ENCODE peak calls at places on chromosome 7, in seven cellular contexts. One of them, this sample, is unnamed.

GRCh38 chr7:14229047-14229446 is 239.6 kb upstream of the ETV1 start:
- DNase-seq in EL: no peak
- DNase-seq in activated T-helper 1 cell treated with Interleukin-2 at 50 U/mL for 16 hours: no peak
- DNase-seq in HCT116: no peak
- DNase-seq in cerebellum: no peak
- DNase-seq in cortex of kidney: no peak
- DNase-seq in effector CD4-positive, alpha-beta T cell: no peak
- DNase-seq in this sample: no peak

GRCh38 chr7:146960747-146961416 is 844.3 kb downstream of the CNTNAP2 start:
- DNase-seq in EL: no peak
- DNase-seq in activated T-helper 1 cell treated with Interleukin-2 at 50 U/mL for 16 hours: no peak
- DNase-seq in HCT116: no peak
- DNase-seq in cerebellum: no peak
- DNase-seq in cortex of kidney: no peak
- DNase-seq in effector CD4-positive, alpha-beta T cell: no peak
- DNase-seq in this sample: no peak

GRCh38 chr7:30285067-30285530 is 702 bp downstream of the ZNRF2 start:
- DNase-seq in EL: no peak
- DNase-seq in activated T-helper 1 cell treated with Interleukin-2 at 50 U/mL for 16 hours: peak; percentile 29
- DNase-seq in HCT116: no peak
- DNase-seq in cerebellum: peak; percentile 41
- DNase-seq in cortex of kidney: peak; percentile 76
- DNase-seq in effector CD4-positive, alpha-beta T cell: peak; percentile 17
- DNase-seq in this sample: peak; percentile 14

GRCh38 chr7:105682331-105683070 is 101.2 kb upstream of the EFCAB10 start:
- DNase-seq in EL: no peak
- DNase-seq in activated T-helper 1 cell treated with Interleukin-2 at 50 U/mL for 16 hours: no peak
- DNase-seq in HCT116: no peak
- DNase-seq in cerebellum: no peak
- DNase-seq in cortex of kidney: no peak
- DNase-seq in effector CD4-positive, alpha-beta T cell: no peak
- DNase-seq in this sample: no peak

GRCh38 chr7:84022686-84023308 is 171.8 kb downstream of the SEMA3A start:
- DNase-seq in EL: peak; percentile 8
- DNase-seq in activated T-helper 1 cell treated with Interleukin-2 at 50 U/mL for 16 hours: no peak
- DNase-seq in HCT116: no peak
- DNase-seq in cerebellum: peak; percentile 6
- DNase-seq in cortex of kidney: no peak
- DNase-seq in effector CD4-positive, alpha-beta T cell: no peak
- DNase-seq in this sample: no peak

GRCh38 chr7:78195281-78195680 is 396.7 kb downstream of the PHTF2 start:
- DNase-seq in EL: no peak
- DNase-seq in activated T-helper 1 cell treated with Interleukin-2 at 50 U/mL for 16 hours: no peak
- DNase-seq in HCT116: no peak
- DNase-seq in cerebellum: no peak
- DNase-seq in cortex of kidney: no peak
- DNase-seq in effector CD4-positive, alpha-beta T cell: no peak
- DNase-seq in this sample: no peak

GRCh38 chr7:53504914-53505313 is 469.5 kb downstream of the POM121L12 start:
- DNase-seq in EL: no peak
- DNase-seq in activated T-helper 1 cell treated with Interleukin-2 at 50 U/mL for 16 hours: no peak
- DNase-seq in HCT116: no peak
- DNase-seq in cerebellum: no peak
- DNase-seq in cortex of kidney: no peak
- DNase-seq in effector CD4-positive, alpha-beta T cell: no peak
- DNase-seq in this sample: no peak

GRCh38 chr7:157028528-157028903 is 18.1 kb upstream of the MNX1 start:
- DNase-seq in EL: no peak
- DNase-seq in activated T-helper 1 cell treated with Interleukin-2 at 50 U/mL for 16 hours: no peak
- DNase-seq in HCT116: no peak
- DNase-seq in cerebellum: no peak
- DNase-seq in cortex of kidney: no peak
- DNase-seq in effector CD4-positive, alpha-beta T cell: no peak
- DNase-seq in this sample: no peak

GRCh38 chr7:3266240-3266639 is 34.8 kb upstream of the SDK1 start:
- DNase-seq in EL: no peak
- DNase-seq in activated T-helper 1 cell treated with Interleukin-2 at 50 U/mL for 16 hours: no peak
- DNase-seq in HCT116: no peak
- DNase-seq in cerebellum: no peak
- DNase-seq in cortex of kidney: no peak
- DNase-seq in effector CD4-positive, alpha-beta T cell: no peak
- DNase-seq in this sample: no peak

GRCh38 chr7:99362801-99363200 is 11.7 kb upstream of the ARPC1B start:
- DNase-seq in EL: peak; percentile 74
- DNase-seq in activated T-helper 1 cell treated with Interleukin-2 at 50 U/mL for 16 hours: no peak
- DNase-seq in HCT116: no peak
- DNase-seq in cerebellum: no peak
- DNase-seq in cortex of kidney: no peak
- DNase-seq in effector CD4-positive, alpha-beta T cell: no peak
- DNase-seq in this sample: no peak

GRCh38 chr7:157690833-157691382 is 354.1 kb downstream of the DNAJB6 start:
- DNase-seq in EL: peak; percentile 32
- DNase-seq in activated T-helper 1 cell treated with Interleukin-2 at 50 U/mL for 16 hours: no peak
- DNase-seq in HCT116: peak; percentile 71
- DNase-seq in cerebellum: peak; percentile 51
- DNase-seq in cortex of kidney: no peak
- DNase-seq in effector CD4-positive, alpha-beta T cell: no peak
- DNase-seq in this sample: no peak

GRCh38 chr7:70307544-70308106 is 709.4 kb downstream of the AUTS2 start:
- DNase-seq in EL: no peak
- DNase-seq in activated T-helper 1 cell treated with Interleukin-2 at 50 U/mL for 16 hours: no peak
- DNase-seq in HCT116: no peak
- DNase-seq in cerebellum: no peak
- DNase-seq in cortex of kidney: no peak
- DNase-seq in effector CD4-positive, alpha-beta T cell: no peak
- DNase-seq in this sample: no peak

GRCh38 chr7:91941450-91941849 is 788 bp downstream of the AKAP9 start:
- DNase-seq in EL: peak; percentile 28
- DNase-seq in activated T-helper 1 cell treated with Interleukin-2 at 50 U/mL for 16 hours: peak; percentile 8
- DNase-seq in HCT116: no peak
- DNase-seq in cerebellum: peak; percentile 30
- DNase-seq in cortex of kidney: no peak
- DNase-seq in effector CD4-positive, alpha-beta T cell: peak; percentile 21
- DNase-seq in this sample: peak; percentile 29

GRCh38 chr7:41599760-41600159 is 103.1 kb downstream of the INHBA start:
- DNase-seq in EL: no peak
- DNase-seq in activated T-helper 1 cell treated with Interleukin-2 at 50 U/mL for 16 hours: no peak
- DNase-seq in HCT116: no peak
- DNase-seq in cerebellum: no peak
- DNase-seq in cortex of kidney: no peak
- DNase-seq in effector CD4-positive, alpha-beta T cell: no peak
- DNase-seq in this sample: no peak

GRCh38 chr7:17184805-17185689 is 113.4 kb upstream of the AHR start:
- DNase-seq in EL: peak; percentile 30
- DNase-seq in activated T-helper 1 cell treated with Interleukin-2 at 50 U/mL for 16 hours: no peak
- DNase-seq in HCT116: no peak
- DNase-seq in cerebellum: no peak
- DNase-seq in cortex of kidney: no peak
- DNase-seq in effector CD4-positive, alpha-beta T cell: no peak
- DNase-seq in this sample: no peak

GRCh38 chr7:80622531-80622930 is 15.9 kb upstream of the CD36 start:
- DNase-seq in EL: peak; percentile 41
- DNase-seq in activated T-helper 1 cell treated with Interleukin-2 at 50 U/mL for 16 hours: no peak
- DNase-seq in HCT116: no peak
- DNase-seq in cerebellum: no peak
- DNase-seq in cortex of kidney: no peak
- DNase-seq in effector CD4-positive, alpha-beta T cell: no peak
- DNase-seq in this sample: no peak

GRCh38 chr7:17071866-17072265 is 190.1 kb upstream of the AGR3 start:
- DNase-seq in EL: no peak
- DNase-seq in activated T-helper 1 cell treated with Interleukin-2 at 50 U/mL for 16 hours: no peak
- DNase-seq in HCT116: no peak
- DNase-seq in cerebellum: no peak
- DNase-seq in cortex of kidney: no peak
- DNase-seq in effector CD4-positive, alpha-beta T cell: no peak
- DNase-seq in this sample: no peak

GRCh38 chr7:149800169-149800555 is 26.8 kb upstream of the ZNF467 start:
- DNase-seq in EL: no peak
- DNase-seq in activated T-helper 1 cell treated with Interleukin-2 at 50 U/mL for 16 hours: no peak
- DNase-seq in HCT116: no peak
- DNase-seq in cerebellum: no peak
- DNase-seq in cortex of kidney: no peak
- DNase-seq in effector CD4-positive, alpha-beta T cell: no peak
- DNase-seq in this sample: no peak

GRCh38 chr7:99021941-99022560 is 121.9 kb downstream of the SMURF1 start:
- DNase-seq in EL: no peak
- DNase-seq in activated T-helper 1 cell treated with Interleukin-2 at 50 U/mL for 16 hours: no peak
- DNase-seq in HCT116: no peak
- DNase-seq in cerebellum: no peak
- DNase-seq in cortex of kidney: no peak
- DNase-seq in effector CD4-positive, alpha-beta T cell: no peak
- DNase-seq in this sample: no peak

GRCh38 chr7:119838444-119838843 is 434.5 kb upstream of the KCND2 start:
- DNase-seq in EL: no peak
- DNase-seq in activated T-helper 1 cell treated with Interleukin-2 at 50 U/mL for 16 hours: no peak
- DNase-seq in HCT116: no peak
- DNase-seq in cerebellum: no peak
- DNase-seq in cortex of kidney: no peak
- DNase-seq in effector CD4-positive, alpha-beta T cell: no peak
- DNase-seq in this sample: no peak

GRCh38 chr7:70474639-70475234 is 657.2 kb upstream of the GALNT17 start:
- DNase-seq in EL: no peak
- DNase-seq in activated T-helper 1 cell treated with Interleukin-2 at 50 U/mL for 16 hours: no peak
- DNase-seq in HCT116: no peak
- DNase-seq in cerebellum: no peak
- DNase-seq in cortex of kidney: no peak
- DNase-seq in effector CD4-positive, alpha-beta T cell: no peak
- DNase-seq in this sample: no peak

GRCh38 chr7:38731195-38731594 is 100.0 kb upstream of the AMPH start:
- DNase-seq in EL: peak; percentile 63
- DNase-seq in activated T-helper 1 cell treated with Interleukin-2 at 50 U/mL for 16 hours: no peak
- DNase-seq in HCT116: no peak
- DNase-seq in cerebellum: no peak
- DNase-seq in cortex of kidney: no peak
- DNase-seq in effector CD4-positive, alpha-beta T cell: no peak
- DNase-seq in this sample: no peak

GRCh38 chr7:135205850-135206249 is 5.5 kb downstream of the WDR91 start:
- DNase-seq in EL: no peak
- DNase-seq in activated T-helper 1 cell treated with Interleukin-2 at 50 U/mL for 16 hours: no peak
- DNase-seq in HCT116: no peak
- DNase-seq in cerebellum: no peak
- DNase-seq in cortex of kidney: no peak
- DNase-seq in effector CD4-positive, alpha-beta T cell: no peak
- DNase-seq in this sample: no peak

GRCh38 chr7:7512861-7513597 is 22.6 kb downstream of the COL28A1 start:
- DNase-seq in EL: no peak
- DNase-seq in activated T-helper 1 cell treated with Interleukin-2 at 50 U/mL for 16 hours: no peak
- DNase-seq in HCT116: no peak
- DNase-seq in cerebellum: no peak
- DNase-seq in cortex of kidney: no peak
- DNase-seq in effector CD4-positive, alpha-beta T cell: no peak
- DNase-seq in this sample: no peak

GRCh38 chr7:106610996-106611886 is 49.7 kb downstream of the CCDC71L start:
- DNase-seq in EL: no peak
- DNase-seq in activated T-helper 1 cell treated with Interleukin-2 at 50 U/mL for 16 hours: no peak
- DNase-seq in HCT116: no peak
- DNase-seq in cerebellum: no peak
- DNase-seq in cortex of kidney: no peak
- DNase-seq in effector CD4-positive, alpha-beta T cell: no peak
- DNase-seq in this sample: no peak

GRCh38 chr7:25025218-25025671 is 45.3 kb upstream of the OSBPL3 start:
- DNase-seq in EL: peak; percentile 96
- DNase-seq in activated T-helper 1 cell treated with Interleukin-2 at 50 U/mL for 16 hours: no peak
- DNase-seq in HCT116: no peak
- DNase-seq in cerebellum: no peak
- DNase-seq in cortex of kidney: no peak
- DNase-seq in effector CD4-positive, alpha-beta T cell: no peak
- DNase-seq in this sample: no peak

GRCh38 chr7:156113733-156114132 is 301.5 kb upstream of the SHH start:
- DNase-seq in EL: no peak
- DNase-seq in activated T-helper 1 cell treated with Interleukin-2 at 50 U/mL for 16 hours: no peak
- DNase-seq in HCT116: no peak
- DNase-seq in cerebellum: no peak
- DNase-seq in cortex of kidney: no peak
- DNase-seq in effector CD4-positive, alpha-beta T cell: no peak
- DNase-seq in this sample: no peak

GRCh38 chr7:67917118-67917755 is 920.6 kb downstream of the TYW1 start:
- DNase-seq in EL: no peak
- DNase-seq in activated T-helper 1 cell treated with Interleukin-2 at 50 U/mL for 16 hours: no peak
- DNase-seq in HCT116: no peak
- DNase-seq in cerebellum: no peak
- DNase-seq in cortex of kidney: no peak
- DNase-seq in effector CD4-positive, alpha-beta T cell: no peak
- DNase-seq in this sample: no peak

GRCh38 chr7:26156454-26157365 is 4.7 kb downstream of the NFE2L3 start:
- DNase-seq in EL: peak; percentile 94
- DNase-seq in activated T-helper 1 cell treated with Interleukin-2 at 50 U/mL for 16 hours: no peak
- DNase-seq in HCT116: peak; percentile 28
- DNase-seq in cerebellum: no peak
- DNase-seq in cortex of kidney: no peak
- DNase-seq in effector CD4-positive, alpha-beta T cell: peak; percentile 48
- DNase-seq in this sample: peak; percentile 24

GRCh38 chr7:1042161-1042833 is 2.0 kb upstream of the GPR146 start:
- DNase-seq in EL: no peak
- DNase-seq in activated T-helper 1 cell treated with Interleukin-2 at 50 U/mL for 16 hours: no peak
- DNase-seq in HCT116: no peak
- DNase-seq in cerebellum: no peak
- DNase-seq in cortex of kidney: no peak
- DNase-seq in effector CD4-positive, alpha-beta T cell: no peak
- DNase-seq in this sample: peak; percentile 37

GRCh38 chr7:64313740-64314491 is at the start of gene ZNF736:
- DNase-seq in EL: peak; percentile 94
- DNase-seq in activated T-helper 1 cell treated with Interleukin-2 at 50 U/mL for 16 hours: peak; percentile 74
- DNase-seq in HCT116: no peak
- DNase-seq in cerebellum: peak; percentile 94
- DNase-seq in cortex of kidney: no peak
- DNase-seq in effector CD4-positive, alpha-beta T cell: peak; percentile 83
- DNase-seq in this sample: peak; percentile 84

This sample was measured in effector memory CD8-positive, alpha-beta T cell.